ENCODE peak calls at places on chromosomes 11 and 22, in five cellular contexts. J is IMR-90, K is PC-3, N is astrocyte, B is mesendoderm. C is an unnamed sample.
A peak's percentile ranks its signal among the peaks of the same experiment; 100 is the strongest.

GRCh38 chr11:132504501-132505041 is 1027.7 kb downstream of the OPCML start:
- DNase-seq in J (no peak), B (peak; percentile 43), K (no peak), N (no peak), C (no peak)

GRCh38 chr11:78354741-78355705 is 62.6 kb downstream of the GAB2 start:
- DNase-seq in B (peak; percentile 64), N (no peak), K (no peak), J (no peak), C (no peak)

GRCh38 chr11:78203184-78203583 is 14.5 kb downstream of the USP35 start:
- DNase-seq in B (no peak), N (no peak), K (no peak), J (no peak), C (peak; percentile 32)

GRCh38 chr11:76763573-76764348 is 19.4 kb upstream of the TSKU start:
- DNase-seq in B (no peak), K (peak; percentile 47), J (peak; percentile 95), N (peak; percentile 94), C (peak; percentile 92)

GRCh38 chr22:17105143-17106129 is 15.7 kb downstream of the TMEM121B start:
- DNase-seq in B (no peak), K (no peak), N (no peak), J (no peak), C (peak; percentile 80)

GRCh38 chr11:101817536-101817935 is 97.3 kb upstream of the CEP126 start:
- DNase-seq in N (no peak), K (no peak), J (no peak), B (no peak), C (no peak)

GRCh38 chr11:128629516-128630106 is 42.3 kb upstream of the ETS1 start:
- DNase-seq in N (no peak), B (peak; percentile 19), J (peak; percentile 9), K (peak; percentile 4), C (no peak)

GRCh38 chr11:85096939-85097338 is 530.2 kb downstream of the DLG2 start:
- DNase-seq in N (no peak), K (no peak), J (no peak), B (no peak), C (no peak)

GRCh38 chr11:124717786-124718634 is 21.7 kb upstream of the NRGN start:
- DNase-seq in B (peak; percentile 70), J (peak; percentile 34), N (peak; percentile 31), K (peak; percentile 52), C (peak; percentile 91)

GRCh38 chr11:121665211-121665838 is 212.6 kb upstream of the SORL1-AS1 start:
- DNase-seq in K (no peak), N (no peak), J (no peak), B (no peak), C (peak; percentile 59)

GRCh38 chr11:111598546-111598945 is 3.7 kb upstream of the SIK2 start:
- DNase-seq in B (no peak), J (peak; percentile 83), K (no peak), N (peak; percentile 45), C (peak; percentile 89)

GRCh38 chr11:62757846-62758788 is 3.3 kb upstream of the POLR2G start:
- DNase-seq in B (peak; percentile 72), J (no peak), N (no peak), K (no peak), C (no peak)

GRCh38 chr11:100928426-100928825 is 201.2 kb downstream of the PGR start:
- DNase-seq in J (no peak), K (peak; percentile 68), B (no peak), N (no peak), C (no peak)

GRCh38 chr11:31237819-31238771 is 131.4 kb downstream of the DCDC1 start:
- DNase-seq in N (no peak), J (no peak), B (peak; percentile 94), K (peak; percentile 20), C (no peak)

GRCh38 chr11:8810331-8811301 is 100.4 kb upstream of the AKIP1 start:
- DNase-seq in K (peak; percentile 59), N (peak; percentile 85), J (peak; percentile 81), B (peak; percentile 94), C (peak; percentile 94)

GRCh38 chr22:36395061-36395849 is 7.5 kb upstream of the MYH9 start:
- DNase-seq in N (no peak), J (no peak), B (no peak), K (peak; percentile 35), C (peak; percentile 4)

GRCh38 chr11:106524446-106524845 is 447.0 kb downstream of the AASDHPPT start:
- DNase-seq in K (no peak), N (no peak), B (no peak), J (no peak), C (no peak)

GRCh38 chr11:11582261-11582701 is 39.5 kb downstream of the GALNT18 start:
- DNase-seq in K (no peak), N (no peak), J (no peak), B (no peak), C (no peak)

GRCh38 chr11:45045692-45046471 is 95.2 kb upstream of the TP53I11 start:
- DNase-seq in K (peak; percentile 83), J (peak; percentile 50), N (peak; percentile 34), B (peak; percentile 53), C (peak; percentile 88)

GRCh38 chr11:46826310-46827044 is 19.6 kb downstream of the CKAP5 start:
- DNase-seq in K (peak; percentile 65), N (peak; percentile 50), J (peak; percentile 68), B (peak; percentile 91), C (peak; percentile 92)

GRCh38 chr11:5605849-5606248 is 9.4 kb downstream of the TRIM6 start:
- DNase-seq in N (peak; percentile 90), K (peak; percentile 59), J (peak; percentile 92), B (no peak), C (peak; percentile 74)

GRCh38 chr11:15920856-15921629 is 435.3 kb downstream of the SOX6 start:
- DNase-seq in N (peak; percentile 51), B (peak; percentile 69), J (peak; percentile 8), K (no peak), C (no peak)

GRCh38 chr11:75959540-75959939 is 144.5 kb downstream of the UVRAG start:
- DNase-seq in N (no peak), K (no peak), B (no peak), J (no peak), C (no peak)

GRCh38 chr11:35280727-35281126 is 138.6 kb downstream of the SLC1A2 start:
- DNase-seq in N (no peak), B (no peak), K (no peak), J (no peak), C (no peak)

GRCh38 chr11:35274909-35275807 is 136.2 kb downstream of the CD44 start:
- DNase-seq in J (no peak), N (no peak), B (peak; percentile 59), K (peak; percentile 84), C (no peak)

GRCh38 chr11:35276396-35276795 is 137.4 kb downstream of the CD44 start:
- DNase-seq in N (no peak), J (peak; percentile 39), B (no peak), K (peak; percentile 61), C (no peak)

GRCh38 chr11:35275808-35276170 is 136.8 kb downstream of the CD44 start:
- DNase-seq in K (no peak), J (no peak), N (no peak), B (no peak), C (no peak)

GRCh38 chr11:35277827-35278226 is 138.9 kb downstream of the CD44 start:
- DNase-seq in J (no peak), N (no peak), B (no peak), K (no peak), C (no peak)
- H3K4me2 ChIP-seq in J (no peak overlapping the region), N (no peak overlapping the region), B (no peak overlapping the region), K (no peak overlapping the region), C (no peak overlapping the region)

GRCh38 chr22:44932493-44932892 is 77.3 kb downstream of the PHF21B start:
- DNase-seq in B (no peak), J (no peak), K (no peak), N (no peak), C (peak; percentile 32)

GRCh38 chr22:44931077-44931540 is 78.7 kb downstream of the PHF21B start:
- DNase-seq in K (no peak), B (peak; percentile 23), J (peak; percentile 29), N (peak; percentile 31), C (peak; percentile 91)

GRCh38 chr22:44930016-44930710 is 79.6 kb downstream of the PHF21B start:
- DNase-seq in N (no peak), B (no peak), J (no peak), K (no peak), C (peak; percentile 60)

GRCh38 chr22:44930711-44931035 is 79.1 kb downstream of the PHF21B start:
- DNase-seq in B (no peak), K (no peak), J (no peak), N (no peak), C (peak; percentile 50)

DNA sequence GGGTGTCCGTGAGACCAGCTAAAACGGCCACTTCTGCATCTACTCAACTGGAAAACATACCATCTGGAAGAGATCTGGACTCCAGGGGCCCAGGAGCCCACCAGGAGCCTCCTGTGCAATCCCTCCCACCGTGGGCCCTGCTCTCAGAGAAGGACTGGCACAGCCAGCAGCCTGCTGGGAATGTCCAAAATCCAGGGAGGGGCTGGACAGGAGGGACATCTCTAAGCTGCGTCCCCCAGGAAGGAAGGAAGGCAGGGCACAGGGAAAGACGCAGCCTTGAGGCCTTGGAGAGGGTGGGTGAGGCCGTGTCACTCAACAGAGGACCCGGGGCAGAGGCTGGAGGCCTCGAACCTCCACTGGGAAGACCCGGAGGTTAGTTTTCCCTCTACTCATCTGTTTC is 78.0 kb downstream of the PHF21B start:
- DNase-seq in K (no peak), J (no peak), B (no peak), N (no peak), C (peak; percentile 85)
- H3K36me3 ChIP-seq in K (no peaks in the 10 kb centered on the region), J (no peaks in the 10 kb centered on the region), B (no peaks in the 10 kb centered on the region), N (no peaks in the 10 kb centered on the region), C (no peaks in the 10 kb centered on the region)

GRCh38 chr22:45975266-45976161 is 1.4 kb downstream of the WNT7B start:
- DNase-seq in K (peak; percentile 50), J (no peak), B (peak; percentile 40), N (no peak), C (peak; percentile 83)
- H3K4me2 ChIP-seq in K (peak overlapping the region; percentile 92), J (no peak overlapping the region), B (no peak overlapping the region), N (peak overlapping the region; percentile 85), C (no peak overlapping the region)

GRCh38 chr11:1230456-1231395 is 7.9 kb downstream of the MUC5B start:
- DNase-seq in B (no peak), J (no peak), N (no peak), K (no peak), C (peak; percentile 90)

GRCh38 chr11:1228183-1228821 is 5.4 kb downstream of the MUC5B start:
- DNase-seq in K (no peak), N (no peak), B (no peak), J (no peak), C (peak; percentile 88)

GRCh38 chr11:1228921-1229451 is 6.1 kb downstream of the MUC5B start:
- DNase-seq in B (no peak), J (no peak), N (no peak), K (no peak), C (peak; percentile 66)

GRCh38 chr11:1230121-1230455 is 7.2 kb downstream of the MUC5B start:
- DNase-seq in J (no peak), N (no peak), K (no peak), B (no peak), C (peak; percentile 89)

GRCh38 chr11:1229471-1230120 is 6.7 kb downstream of the MUC5B start:
- DNase-seq in K (no peak), B (no peak), N (no peak), J (no peak), C (peak; percentile 79)
- H3K36me3 ChIP-seq in K (no peaks in the 10 kb centered on the region), B (no peaks in the 10 kb centered on the region), N (no peaks in the 10 kb centered on the region), J (no peaks in the 10 kb centered on the region), C (no peaks in the 10 kb centered on the region)

GRCh38 chr11:18253778-18254338 is 5.4 kb upstream of the SAA2 start:
- DNase-seq in N (no peak), J (no peak), K (no peak), B (no peak), C (no peak)

GRCh38 chr11:18254781-18255361 is 6.4 kb upstream of the SAA2 start:
- DNase-seq in K (no peak), B (no peak), J (no peak), N (no peak), C (no peak)

GRCh38 chr11:18248561-18248960 is at the start of gene SAA2:
- DNase-seq in B (no peak), K (no peak), J (no peak), N (no peak), C (no peak)

GRCh38 chr11:18253222-18253621 is 4.8 kb upstream of the SAA2 start:
- DNase-seq in K (no peak), N (no peak), B (no peak), J (no peak), C (no peak)
- H3K4me2 ChIP-seq in K (no peak overlapping the region), N (no peak overlapping the region), B (no peak overlapping the region), J (no peak overlapping the region), C (no peak overlapping the region)